ENCODE peak calls at places on chromosomes 5 and 9, in nine cellular contexts. W is T1000; J is central memory CD4-positive, alpha-beta T cell; A is IMR-90; M is foreskin keratinocyte; S is Ammon's horn; Z is T-helper 2 cell; B is stimulated activated CD4-positive, alpha-beta T cell treated with anti-CD3 and anti-CD28 coated beads, Interleukin-12 subunit alpha, Interleukin-12 subunit beta, amount 100 ng/mL, for 24 hours; O is iPS-NIHi11. D is an unnamed sample.

GRCh38 chr5:80686757-80687156 is 32.0 kb upstream of the DHFR start:
- DNase-seq in W (no peak), J (peak), A (peak), M (no peak), S (no peak), Z (peak), B (no peak), O (no peak), D (no peak)

GRCh38 chr5:158770506-158770905 is 329.2 kb downstream of the EBF1 start:
- DNase-seq in W (no peak), J (no peak), A (no peak), M (no peak), S (no peak), Z (no peak), B (no peak), O (peak), D (no peak)

GRCh38 chr5:62005551-62005950 is 300.5 kb upstream of the KIF2A start:
- DNase-seq in W (no peak), J (no peak), A (no peak), M (peak), S (no peak), Z (no peak), B (no peak), O (no peak), D (no peak)

GRCh38 chr5:194603-195209 is 3.4 kb downstream of the LRRC14B start:
- DNase-seq in W (no peak), J (no peak), A (no peak), M (no peak), S (no peak), Z (no peak), B (no peak), O (no peak), D (no peak)

GRCh38 chr9:93580654-93581380 is 4.4 kb downstream of the PHF2 start:
- DNase-seq in W (no peak), J (no peak), A (no peak), M (no peak), S (no peak), Z (no peak), B (no peak), O (no peak), D (no peak)

GRCh38 chr5:132422720-132423442 is 53.4 kb downstream of the SLC22A5 start:
- DNase-seq in W (no peak), J (no peak), A (peak), M (no peak), S (no peak), Z (peak), B (no peak), O (no peak), D (no peak)

GRCh38 chr9:135326141-135326540 is 153.4 kb upstream of the PPP1R26 start:
- DNase-seq in W (no peak), J (no peak), A (no peak), M (no peak), S (no peak), Z (no peak), B (no peak), O (no peak), D (no peak)

GRCh38 chr9:95078516-95078915 is 239.0 kb downstream of the FANCC start:
- DNase-seq in W (no peak), J (no peak), A (no peak), M (no peak), S (no peak), Z (no peak), B (no peak), O (no peak), D (no peak)

GRCh38 chr9:136339173-136339957 is 12.0 kb downstream of the GPSM1 start:
- DNase-seq in W (no peak), J (no peak), A (peak), M (no peak), S (peak), Z (peak), B (no peak), O (peak), D (peak)

GRCh38 chr5:98468188-98468869 is 305.1 kb upstream of the RGMB start:
- DNase-seq in W (no peak), J (no peak), A (peak), M (peak), S (no peak), Z (no peak), B (no peak), O (no peak), D (no peak)

GRCh38 chr9:76137941-76138340 is 247.5 kb downstream of the PCSK5 start:
- DNase-seq in W (no peak), J (no peak), A (peak), M (no peak), S (no peak), Z (no peak), B (no peak), O (no peak), D (no peak)

GRCh38 chr9:10436771-10437170 is 176.0 kb downstream of the PTPRD start:
- DNase-seq in W (no peak), J (no peak), A (no peak), M (peak), S (no peak), Z (no peak), B (no peak), O (no peak), D (no peak)

GRCh38 chr5:158811350-158811749 is 288.4 kb downstream of the EBF1 start:
- DNase-seq in W (no peak), J (no peak), A (no peak), M (no peak), S (no peak), Z (no peak), B (no peak), O (no peak), D (no peak)

GRCh38 chr5:56454219-56454862 is 221.2 kb upstream of the ANKRD55 start:
- DNase-seq in W (no peak), J (peak), A (no peak), M (no peak), S (no peak), Z (peak), B (no peak), O (no peak), D (no peak)

GRCh38 chr5:155878991-155879575 is 447.9 kb upstream of the SGCD start:
- DNase-seq in W (no peak), J (no peak), A (no peak), M (no peak), S (peak), Z (no peak), B (no peak), O (no peak), D (no peak)

GRCh38 chr5:40547994-40548575 is 131.6 kb upstream of the PTGER4 start:
- DNase-seq in W (no peak), J (no peak), A (no peak), M (no peak), S (no peak), Z (no peak), B (no peak), O (no peak), D (no peak)

GRCh38 chr5:610011-610743 is 2.0 kb upstream of the CEP72 start:
- DNase-seq in W (no peak), J (no peak), A (no peak), M (no peak), S (no peak), Z (no peak), B (no peak), O (no peak), D (no peak)

GRCh38 chr5:149747141-149747832 is 17.2 kb downstream of the PPARGC1B start:
- DNase-seq in W (no peak), J (no peak), A (no peak), M (peak), S (no peak), Z (no peak), B (no peak), O (peak), D (no peak)

GRCh38 chr5:129133553-129133952 is 39.0 kb downstream of the ISOC1 start:
- DNase-seq in W (no peak), J (no peak), A (no peak), M (no peak), S (no peak), Z (no peak), B (no peak), O (no peak), D (no peak)

GRCh38 chr9:136658849-136659535 is 3.7 kb upstream of the EGFL7 start:
- DNase-seq in W (no peak), J (no peak), A (no peak), M (no peak), S (no peak), Z (peak), B (no peak), O (no peak), D (no peak)

GRCh38 chr9:81052846-81053245 is 636.5 kb downstream of the TLE1 start:
- DNase-seq in W (no peak), J (no peak), A (peak), M (peak), S (peak), Z (no peak), B (no peak), O (no peak), D (no peak)